ENCODE peak calls at places on chromosome 10, in seven cellular contexts. I is AG04450, N is amniotic stem cell, R is NCI-H526 treated with DMSO at 0.1 percent for 48 hours, S is left kidney, A is HAP-1, X is Ammon's horn. Q is an unnamed sample.
A peak's percentile ranks its signal among the peaks of the same experiment; 100 is the strongest.

GRCh38 chr10:100999742-101000601 is at the start of gene LZTS2:
- DNase-seq in I (no peak), N (no peak), R (no peak), S (peak; percentile 68), A (peak; percentile 44), X (no peak), Q (peak; percentile 43)

GRCh38 chr10:64148597-64148996 is 627.4 kb downstream of the REEP3 start:
- DNase-seq in I (no peak), N (no peak), R (no peak), S (no peak), A (no peak), X (no peak), Q (no peak)

GRCh38 chr10:120382360-120382759 is 74.7 kb upstream of the PLPP4 start:
- DNase-seq in I (no peak), N (no peak), R (no peak), S (no peak), A (no peak), X (no peak), Q (no peak)

GRCh38 chr10:86345296-86346168 is 21.1 kb downstream of the GRID1 start:
- DNase-seq in I (no peak), N (no peak), R (no peak), S (no peak), A (no peak), X (no peak), Q (no peak)

GRCh38 chr10:119541459-119542356 is 811 bp downstream of the RGS10 start:
- DNase-seq in I (no peak), N (no peak), R (no peak), S (peak; percentile 33), A (peak; percentile 43), X (no peak), Q (peak; percentile 32)

GRCh38 chr10:125823663-125824251 is 411 bp downstream of the BCCIP start:
- DNase-seq in I (no peak), N (no peak), R (no peak), S (peak; percentile 31), A (peak; percentile 23), X (no peak), Q (no peak)

GRCh38 chr10:115801987-115802386 is 471.0 kb downstream of the GFRA1 start:
- DNase-seq in I (no peak), N (no peak), R (no peak), S (no peak), A (no peak), X (no peak), Q (no peak)

GRCh38 chr10:52283174-52283573 is 30.9 kb upstream of the DKK1 start:
- DNase-seq in I (no peak), N (no peak), R (no peak), S (no peak), A (no peak), X (no peak), Q (no peak)

GRCh38 chr10:119705434-119705831 is 20.4 kb upstream of the INPP5F start:
- DNase-seq in I (no peak), N (no peak), R (no peak), S (no peak), A (no peak), X (no peak), Q (no peak)

GRCh38 chr10:75099952-75100763 is 11.3 kb upstream of the SAMD8 start:
- DNase-seq in I (peak; percentile 27), N (peak; percentile 31), R (no peak), S (peak; percentile 87), A (peak; percentile 90), X (peak; percentile 82), Q (peak; percentile 78)

GRCh38 chr10:33134011-33134751 is 176.2 kb upstream of the ITGB1 start:
- DNase-seq in I (no peak), N (peak; percentile 48), R (no peak), S (no peak), A (no peak), X (peak; percentile 41), Q (peak; percentile 40)

GRCh38 chr10:75864717-75865116 is 433.3 kb downstream of the LRMDA start:
- DNase-seq in I (no peak), N (no peak), R (no peak), S (no peak), A (no peak), X (no peak), Q (no peak)

GRCh38 chr10:62083413-62083794 is 181.9 kb downstream of the ARID5B start:
- DNase-seq in I (no peak), N (no peak), R (no peak), S (peak; percentile 79), A (peak; percentile 55), X (no peak), Q (no peak)

GRCh38 chr10:61633665-61634064 is 29.1 kb upstream of the CABCOCO1 start:
- DNase-seq in I (no peak), N (no peak), R (no peak), S (no peak), A (no peak), X (no peak), Q (no peak)

GRCh38 chr10:59582779-59583178 is 126.9 kb downstream of the SLC16A9 start:
- DNase-seq in I (no peak), N (no peak), R (no peak), S (no peak), A (no peak), X (no peak), Q (no peak)

GRCh38 chr10:81886939-81887338 is 11.9 kb downstream of the NRG3 start:
- DNase-seq in I (no peak), N (no peak), R (no peak), S (no peak), A (no peak), X (no peak), Q (no peak)

GRCh38 chr10:101972761-101973160 is 83.2 kb downstream of the ARMH3 start:
- DNase-seq in I (no peak), N (no peak), R (no peak), S (no peak), A (no peak), X (no peak), Q (no peak)

GRCh38 chr10:43861966-43862751 is 213.5 kb upstream of the ZNF32 start:
- DNase-seq in I (peak; percentile 84), N (no peak), R (no peak), S (peak; percentile 51), A (no peak), X (no peak), Q (no peak)

GRCh38 chr10:95273393-95274312 is 17.1 kb downstream of the PDLIM1 start:
- DNase-seq in I (peak; percentile 65), N (peak; percentile 24), R (no peak), S (no peak), A (no peak), X (no peak), Q (peak; percentile 84)

GRCh38 chr10:113268186-113268585 is 284.7 kb upstream of the HABP2 start:
- DNase-seq in I (no peak), N (no peak), R (no peak), S (no peak), A (no peak), X (no peak), Q (no peak)

GRCh38 chr10:8369666-8370065 is 315.2 kb downstream of the GATA3 start:
- DNase-seq in I (no peak), N (no peak), R (no peak), S (no peak), A (no peak), X (no peak), Q (no peak)

GRCh38 chr10:114499630-114500190 is 95.4 kb upstream of the AFAP1L2 start:
- DNase-seq in I (no peak), N (no peak), R (no peak), S (no peak), A (no peak), X (no peak), Q (no peak)

GRCh38 chr10:52568309-52568708 is 204.3 kb downstream of the MBL2 start:
- DNase-seq in I (no peak), N (no peak), R (no peak), S (no peak), A (no peak), X (no peak), Q (no peak)

GRCh38 chr10:13776861-13777301 is 190.1 kb downstream of the PRPF18 start:
- DNase-seq in I (no peak), N (no peak), R (no peak), S (no peak), A (no peak), X (no peak), Q (no peak)

GRCh38 chr10:91391915-91392314 is 18.2 kb upstream of the HECTD2 start:
- DNase-seq in I (no peak), N (no peak), R (no peak), S (no peak), A (no peak), X (no peak), Q (no peak)

GRCh38 chr10:69401416-69401815 is 15.3 kb downstream of the TACR2 start:
- DNase-seq in I (no peak), N (no peak), R (no peak), S (no peak), A (no peak), X (no peak), Q (no peak)

GRCh38 chr10:88064608-88065383 is 201.4 kb downstream of the PTEN start:
- DNase-seq in I (peak; percentile 53), N (no peak), R (no peak), S (peak; percentile 17), A (no peak), X (peak; percentile 40), Q (peak; percentile 82)

GRCh38 chr10:5746197-5746596 is 61.6 kb downstream of the TASOR2 start:
- DNase-seq in I (no peak), N (no peak), R (no peak), S (no peak), A (no peak), X (no peak), Q (no peak)

GRCh38 chr10:43156590-43157340 is 18.5 kb downstream of the CSGALNACT2 start:
- DNase-seq in I (no peak), N (no peak), R (no peak), S (no peak), A (no peak), X (no peak), Q (no peak)

GRCh38 chr10:6050801-6051445 is 11.2 kb downstream of the IL2RA start:
- DNase-seq in I (peak; percentile 7), N (peak; percentile 1), R (no peak), S (peak; percentile 14), A (peak; percentile 27), X (peak; percentile 38), Q (peak; percentile 85)

GRCh38 chr10:60291354-60291930 is 98.2 kb downstream of the ANK3 start:
- DNase-seq in I (no peak), N (no peak), R (no peak), S (no peak), A (no peak), X (peak; percentile 32), Q (no peak)

GRCh38 chr10:132679217-132679595 is 106.7 kb downstream of the NKX6-2 start:
- DNase-seq in I (no peak), N (no peak), R (no peak), S (no peak), A (no peak), X (no peak), Q (peak; percentile 11)

GRCh38 chr10:75402486-75403143 is 1.1 kb upstream of the ZNF503 start:
- DNase-seq in I (no peak), N (no peak), R (peak; percentile 88), S (peak; percentile 94), A (peak; percentile 82), X (no peak), Q (peak; percentile 68)

Q was measured in uterus.